ENCODE peak calls at places on chromosomes 4 and X, in four cellular contexts. N is astrocyte of the spinal cord, J is MM.1S, C is cardiac fibroblast. D is an unnamed sample.

GRCh38 chrX:17409566-17410290 is 34.7 kb downstream of the NHS start:
- DNase-seq in N (no peak), J (no peak), C (no peak), D (no peak)

GRCh38 chr4:103067841-103068547 is 8.6 kb downstream of the SLC9B2 start:
- DNase-seq in N (no peak), J (no peak), C (peak), D (no peak)

GRCh38 chrX:2474280-2474962 is 26.4 kb downstream of the DHRSX start:
- DNase-seq in N (no peak), J (no peak), C (no peak), D (no peak)

GRCh38 chrX:9089652-9090051 is 55.7 kb upstream of the FAM9B start:
- DNase-seq in N (no peak), J (no peak), C (no peak), D (no peak)

GRCh38 chr4:53713767-53714166 is 122.5 kb upstream of the LNX1 start:
- DNase-seq in N (no peak), J (no peak), C (no peak), D (no peak)

GRCh38 chrX:26442340-26442739 is 226.4 kb downstream of the MAGEB5 start:
- DNase-seq in N (peak), J (peak), C (peak), D (peak)

GRCh38 chrX:155886409-155886808 is 5.3 kb downstream of the VAMP7 start:
- DNase-seq in N (no peak), J (no peak), C (no peak), D (no peak)

GRCh38 chrX:132216806-132217202 is 2.4 kb downstream of the RAP2C start:
- DNase-seq in N (peak), J (peak), C (peak), D (no peak)

GRCh38 chr4:136009258-136009832 is 1522.9 kb downstream of the PCDH18 start:
- DNase-seq in N (no peak), J (no peak), C (no peak), D (no peak)

GRCh38 chr4:41154814-41155177 is 59.5 kb downstream of the APBB2 start:
- DNase-seq in N (peak), J (no peak), C (peak), D (no peak)

GRCh38 chr4:57369446-57369845 is 259.3 kb upstream of the IGFBP7 start:
- DNase-seq in N (no peak), J (no peak), C (no peak), D (peak)

GRCh38 chr4:44256414-44256813 is 192.2 kb downstream of the KCTD8 start:
- DNase-seq in N (no peak), J (no peak), C (peak), D (peak)

GRCh38 chrX:38986586-38986985 is 185.3 kb downstream of the MID1IP1 start:
- DNase-seq in N (no peak), J (no peak), C (no peak), D (no peak)

GRCh38 chr4:8644461-8644891 is 51.9 kb downstream of the CPZ start:
- DNase-seq in N (no peak), J (no peak), C (no peak), D (no peak)

GRCh38 chrX:71098302-71098701 is 2.7 kb downstream of the FOXO4 start:
- DNase-seq in N (peak), J (peak), C (peak), D (peak)

GRCh38 chrX:132171881-132172280 is 44.1 kb upstream of the FRMD7 start:
- DNase-seq in N (no peak), J (no peak), C (no peak), D (no peak)

GRCh38 chr4:38785901-38786402 is 3.2 kb upstream of the TLR10 start:
- DNase-seq in N (no peak), J (no peak), C (no peak), D (no peak)

GRCh38 chrX:132171478-132171877 is 43.7 kb upstream of the FRMD7 start:
- DNase-seq in N (no peak), J (no peak), C (peak), D (peak)

GRCh38 chrX:13268874-13269273 is 51.0 kb downstream of the ATXN3L start:
- DNase-seq in N (no peak), J (no peak), C (no peak), D (no peak)

GRCh38 chrX:34580069-34580468 is 77.0 kb downstream of the TMEM47 start:
- DNase-seq in N (no peak), J (no peak), C (no peak), D (no peak)

DNA sequence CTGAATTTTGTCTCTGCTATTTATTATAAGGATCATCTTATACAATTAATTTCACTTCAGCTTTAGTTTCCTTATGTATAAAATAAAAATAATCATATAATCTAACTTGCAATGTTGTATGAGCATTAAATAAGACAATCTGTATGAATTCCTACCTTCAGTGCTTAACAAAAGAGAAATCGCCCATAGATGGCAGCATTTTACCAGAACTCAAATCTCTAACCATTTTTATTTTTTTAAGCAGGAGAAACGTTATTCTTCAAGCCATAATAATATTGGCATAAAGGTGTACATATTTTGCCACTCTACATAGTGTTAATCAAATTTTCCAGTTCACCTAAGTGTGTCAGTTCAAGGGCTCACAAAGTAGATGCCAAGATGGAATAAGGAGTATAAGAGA is 78.8 kb downstream of the TMEM47 start:
- DNase-seq in N (peak), J (peak), C (peak), D (peak)
- TF ChIP-seq CTCF in N (peak), J (peak), C (peak), D (peak)

GRCh38 chr4:80202190-80202711 is 4.9 kb downstream of the PRDM8 start:
- DNase-seq in N (peak), J (peak), C (peak), D (peak)
- H3K4me3 ChIP-seq in N (peak), J (peak), C (peak), D (peak)

GRCh38 chrX:55169782-55170181 is 50.4 kb upstream of the PAGE5 start:
- DNase-seq in N (no peak), J (no peak), C (no peak), D (no peak)
- TF ChIP-seq CTCF in N (no peak), J (no peak), C (no peak), D (no peak)

DNA sequence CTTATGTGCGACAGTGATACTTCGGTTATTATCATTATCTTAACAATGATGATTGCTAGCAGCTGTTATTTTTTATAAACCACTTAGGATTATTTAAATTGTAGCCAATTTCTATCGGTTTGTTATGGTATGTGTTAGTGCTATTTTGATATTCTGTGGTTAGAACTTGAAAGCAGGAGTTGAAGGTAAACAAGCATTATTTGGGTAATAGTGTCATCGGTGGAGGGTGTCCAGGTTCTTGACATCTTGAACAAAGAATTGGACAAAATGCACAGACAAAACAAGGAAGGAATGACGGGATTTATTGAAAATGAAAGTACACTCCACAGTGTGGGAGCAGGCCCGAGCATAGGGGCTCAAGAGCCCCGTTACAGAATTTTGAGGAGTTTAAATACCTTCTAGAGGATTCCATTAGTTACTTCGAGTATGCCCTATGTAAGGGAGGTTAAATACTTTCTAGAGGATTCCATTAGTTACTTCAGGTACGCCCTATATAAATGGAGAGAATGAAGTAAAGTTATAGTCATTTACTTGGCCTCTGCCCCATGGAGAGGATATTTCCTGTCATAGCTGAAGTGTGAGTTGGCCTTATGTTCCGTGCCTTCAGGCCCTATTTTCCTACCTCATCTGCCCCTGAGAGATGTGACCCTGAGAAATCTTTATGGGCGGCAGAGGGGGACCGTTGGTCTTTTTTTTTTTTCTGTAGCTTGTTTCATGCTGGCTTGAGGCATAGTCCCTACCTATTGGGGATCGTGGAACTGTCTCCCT is 13.1 kb downstream of the MOB1B start:
- DNase-seq in N (peak), J (no peak), C (peak), D (peak)
- H3K4me3 ChIP-seq in N (no peak), J (no peak), C (no peak), D (peak)

DNA sequence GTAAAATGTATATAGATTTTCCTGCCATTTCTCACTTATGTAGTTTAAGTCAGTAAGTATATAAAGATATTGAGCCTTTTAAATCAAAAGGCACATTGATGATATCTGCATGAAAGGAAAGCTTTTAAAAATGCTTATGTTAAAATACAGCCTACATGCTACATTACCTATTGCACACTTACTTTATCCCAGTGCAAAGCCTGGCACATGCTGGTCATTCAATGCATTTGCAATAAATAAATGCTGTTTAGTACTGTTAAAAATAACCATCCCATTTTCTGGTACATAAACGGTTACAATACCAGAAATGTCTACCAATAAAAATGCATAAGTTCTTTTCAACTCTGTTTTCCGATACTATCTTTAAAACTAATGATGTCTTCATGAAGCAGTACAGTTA is 22.1 kb upstream of the SPATA4 start:
- DNase-seq in N (no peak), J (no peak), C (no peak), D (no peak)
- TF ChIP-seq CTCF in N (no peak), J (no peak), C (no peak), D (no peak)

DNA sequence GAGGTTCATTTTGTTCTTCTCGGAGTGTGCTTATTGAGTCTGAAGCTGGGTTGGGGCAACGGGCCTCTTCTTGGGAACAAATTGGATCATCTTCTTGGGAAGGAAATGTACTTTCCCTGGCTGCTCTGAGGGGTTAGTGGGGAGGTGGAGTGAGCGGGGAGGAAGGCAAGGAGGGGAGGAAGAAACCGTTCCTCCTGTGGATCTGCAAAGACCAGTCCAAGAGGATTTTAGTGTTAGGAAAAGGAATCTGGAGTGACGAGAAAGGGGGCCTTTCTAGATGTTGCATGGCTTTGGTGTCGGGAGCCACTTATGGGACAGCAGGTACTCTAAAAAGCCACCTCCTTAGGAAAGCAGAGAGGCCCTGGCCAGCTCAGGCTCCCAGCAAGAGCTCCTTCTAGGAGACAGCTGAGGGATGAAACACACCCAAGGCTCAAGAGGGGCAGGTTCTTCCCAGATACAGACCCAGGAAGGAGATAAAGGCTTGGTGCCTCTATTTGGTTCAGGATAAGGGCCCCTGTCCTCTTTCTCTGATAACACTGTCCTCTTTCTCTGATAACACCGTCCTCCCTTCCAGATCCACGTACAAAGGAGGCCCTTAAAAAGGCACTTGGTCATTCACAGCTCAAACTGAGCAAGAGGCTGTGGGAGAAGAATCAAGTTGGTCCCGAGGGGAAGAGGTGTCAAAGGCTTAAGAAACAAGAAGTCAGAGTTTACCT is 451 bp downstream of the SOD3 start:
- DNase-seq in N (no peak), J (no peak), C (no peak), D (no peak)
- H3K4me3 ChIP-seq in N (peak), J (no peak), C (peak), D (peak)

DNA sequence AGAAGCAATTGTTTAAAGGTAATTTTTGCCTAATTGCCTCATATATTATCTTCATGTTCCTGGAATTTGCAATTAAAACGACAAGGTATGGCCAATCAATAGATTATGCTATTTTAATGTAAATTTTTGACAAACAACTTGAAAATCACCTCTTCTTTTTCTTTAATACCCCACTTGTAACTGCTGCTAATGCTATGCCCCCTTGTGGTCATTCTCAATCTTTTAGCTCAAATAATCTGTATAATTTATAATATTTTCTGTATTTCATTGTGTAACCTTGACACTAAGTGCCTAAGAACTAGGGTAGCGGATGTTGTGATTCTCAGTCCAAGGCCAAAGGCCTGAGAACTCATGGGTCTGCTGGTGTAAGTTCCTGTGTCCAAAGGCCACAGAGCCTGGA is 831.7 kb upstream of the POU3F4 start:
- DNase-seq in N (no peak), J (no peak), C (peak), D (no peak)
- TF ChIP-seq CTCF in N (no peak), J (peak), C (peak), D (no peak)

D was measured in fibroblast of pulmonary artery.